ENCODE peak calls at places on chromosomes 1 and 21, in six cellular contexts. G is uterus, W is aorta, Y is body of pancreas, S is suprapubic skin, V is upper lobe of right lung. A is an unnamed sample.

GRCh38 chr1:72526926-72527325 is 244.6 kb upstream of the NEGR1 start:
- DNase-seq in G (no peak), W (no peak), Y (no peak), S (no peak), V (no peak), A (no peak)

GRCh38 chr1:228402638-228403025 is 4.0 kb downstream of the TRIM11 start:
- DNase-seq in G (no peak), W (no peak), Y (no peak), S (peak; percentile 42), V (peak; percentile 17), A (no peak)

GRCh38 chr1:226649780-226650179 is 89.3 kb downstream of the ITPKB start:
- DNase-seq in G (no peak), W (peak; percentile 57), Y (no peak), S (no peak), V (no peak), A (no peak)

GRCh38 chr1:3919706-3920105 is 19.6 kb upstream of the C1orf174 start:
- DNase-seq in G (no peak), W (no peak), Y (no peak), S (no peak), V (peak; percentile 32), A (peak; percentile 29)

GRCh38 chr1:241697640-241698018 is 45.5 kb downstream of the WDR64 start:
- DNase-seq in G (no peak), W (no peak), Y (no peak), S (no peak), V (no peak), A (no peak)

GRCh38 chr21:35189077-35189863 is 140.2 kb upstream of the RUNX1 start:
- DNase-seq in G (peak; percentile 46), W (no peak), Y (no peak), S (no peak), V (no peak), A (no peak)

GRCh38 chr1:154698320-154699096 is 90.5 kb upstream of the ADAR start:
- DNase-seq in G (no peak), W (no peak), Y (peak; percentile 14), S (no peak), V (no peak), A (no peak)

GRCh38 chr1:161139765-161140164 is 7.3 kb upstream of the DEDD start:
- DNase-seq in G (no peak), W (no peak), Y (peak; percentile 64), S (no peak), V (no peak), A (no peak)

GRCh38 chr1:8259498-8260290 is 58.2 kb upstream of the SLC45A1 start:
- DNase-seq in G (peak; percentile 48), W (no peak), Y (peak; percentile 95), S (peak; percentile 74), V (peak; percentile 85), A (peak; percentile 66)

GRCh38 chr1:160724445-160725242 is 13.0 kb upstream of the CD48 start:
- DNase-seq in G (no peak), W (no peak), Y (no peak), S (no peak), V (no peak), A (no peak)

GRCh38 chr1:92909321-92909720 is 51.9 kb downstream of the DIPK1A start:
- DNase-seq in G (peak; percentile 22), W (no peak), Y (no peak), S (no peak), V (no peak), A (no peak)

GRCh38 chr1:248873993-248874671 is 15.2 kb upstream of the ZNF692 start:
- DNase-seq in G (peak; percentile 80), W (peak; percentile 79), Y (peak; percentile 83), S (peak; percentile 90), V (peak; percentile 83), A (no peak)

GRCh38 chr1:46427541-46427940 is 33.4 kb downstream of the FAAH start:
- DNase-seq in G (no peak), W (no peak), Y (no peak), S (no peak), V (no peak), A (no peak)

GRCh38 chr1:213457097-213457680 is 406.1 kb downstream of the RPS6KC1 start:
- DNase-seq in G (no peak), W (peak; percentile 73), Y (no peak), S (no peak), V (no peak), A (no peak)

GRCh38 chr1:3623441-3624150 is 1.2 kb upstream of the TPRG1L start:
- DNase-seq in G (no peak), W (no peak), Y (no peak), S (no peak), V (no peak), A (no peak)

GRCh38 chr1:14841456-14841855 is 243.0 kb downstream of the KAZN start:
- DNase-seq in G (no peak), W (no peak), Y (no peak), S (no peak), V (no peak), A (no peak)

GRCh38 chr1:15349133-15349532 is 60.6 kb upstream of the EFHD2 start:
- DNase-seq in G (no peak), W (no peak), Y (no peak), S (no peak), V (no peak), A (no peak)

GRCh38 chr1:62142550-62142949 is 52.1 kb upstream of the L1TD1 start:
- DNase-seq in G (no peak), W (no peak), Y (no peak), S (no peak), V (no peak), A (no peak)

GRCh38 chr1:31435471-31436409 is 22.7 kb downstream of the SERINC2 start:
- DNase-seq in G (no peak), W (no peak), Y (no peak), S (peak; percentile 46), V (peak; percentile 32), A (no peak)

GRCh38 chr1:3987669-3988235 is 87.7 kb upstream of the C1orf174 start:
- DNase-seq in G (no peak), W (peak; percentile 33), Y (no peak), S (no peak), V (peak; percentile 37), A (no peak)

GRCh38 chr21:38402291-38402690 is 96.0 kb downstream of the ERG start:
- DNase-seq in G (no peak), W (no peak), Y (no peak), S (no peak), V (no peak), A (no peak)

GRCh38 chr1:244545511-244545910 is 84.4 kb downstream of the CATSPERE start:
- DNase-seq in G (no peak), W (no peak), Y (no peak), S (no peak), V (no peak), A (no peak)

GRCh38 chr1:85283475-85284199 is 7.2 kb upstream of the BCL10 start:
- DNase-seq in G (no peak), W (no peak), Y (peak; percentile 74), S (peak; percentile 68), V (peak; percentile 66), A (peak; percentile 38)

GRCh38 chr1:41053324-41053723 is 31.8 kb upstream of the SLFNL1 start:
- DNase-seq in G (no peak), W (no peak), Y (no peak), S (no peak), V (no peak), A (no peak)

GRCh38 chr1:174743654-174744561 is 255.8 kb upstream of the CACYBP start:
- DNase-seq in G (no peak), W (no peak), Y (no peak), S (no peak), V (no peak), A (no peak)

GRCh38 chr21:17513214-17514123 is 626 bp downstream of the CXADR start:
- DNase-seq in G (peak; percentile 23), W (no peak), Y (peak; percentile 54), S (no peak), V (peak; percentile 77), A (peak; percentile 78)

GRCh38 chr1:14113841-14114567 is 414.0 kb downstream of the PRDM2 start:
- DNase-seq in G (no peak), W (no peak), Y (peak; percentile 52), S (no peak), V (peak; percentile 68), A (peak; percentile 50)

GRCh38 chr1:24139846-24140425 is 3.0 kb downstream of the IL22RA1 start:
- DNase-seq in G (no peak), W (no peak), Y (peak; percentile 52), S (no peak), V (peak; percentile 53), A (no peak)

DNA sequence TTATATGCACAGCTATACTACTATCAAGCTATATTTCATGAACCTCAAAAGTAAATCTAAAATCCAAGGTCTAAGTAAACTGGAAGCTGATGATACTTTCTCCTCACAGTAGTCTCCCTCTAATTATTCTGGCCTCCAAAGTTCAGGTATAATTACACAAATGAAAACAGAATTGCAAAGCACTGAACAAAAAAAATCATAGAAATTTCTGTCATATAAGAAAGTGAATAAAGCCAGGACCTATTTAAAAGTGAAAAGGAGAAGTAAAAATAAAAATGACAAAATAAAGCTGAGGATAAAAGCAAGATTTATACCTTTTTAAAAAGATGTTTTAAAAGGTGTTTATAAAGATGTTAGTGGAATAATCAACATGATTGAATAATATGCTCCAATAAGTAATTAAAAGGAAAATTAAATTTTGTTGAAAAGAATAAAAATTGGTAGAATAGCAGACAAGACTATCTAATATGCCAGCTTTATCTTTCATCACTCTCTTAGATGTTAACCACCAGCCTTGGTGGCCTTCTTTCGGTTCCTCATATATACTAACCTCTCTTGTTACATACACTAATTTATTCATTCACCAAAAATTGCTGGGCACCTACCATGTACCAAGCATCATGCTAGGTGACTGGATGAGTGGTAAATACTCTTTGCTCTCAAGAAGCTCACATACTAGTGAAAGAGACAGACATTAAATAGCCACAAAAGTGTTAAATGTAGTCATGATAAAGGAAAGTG is 25.1 kb downstream of the SHCBP1L start:
- DNase-seq in G (no peak), W (no peak), Y (no peak), S (no peak), V (no peak), A (no peak)
- H3K4me3 ChIP-seq in G (no peak overlapping the region), W (no peak overlapping the region), Y (no peak overlapping the region), S (no peak overlapping the region), V (no peak overlapping the region), A (no peak overlapping the region)

DNA sequence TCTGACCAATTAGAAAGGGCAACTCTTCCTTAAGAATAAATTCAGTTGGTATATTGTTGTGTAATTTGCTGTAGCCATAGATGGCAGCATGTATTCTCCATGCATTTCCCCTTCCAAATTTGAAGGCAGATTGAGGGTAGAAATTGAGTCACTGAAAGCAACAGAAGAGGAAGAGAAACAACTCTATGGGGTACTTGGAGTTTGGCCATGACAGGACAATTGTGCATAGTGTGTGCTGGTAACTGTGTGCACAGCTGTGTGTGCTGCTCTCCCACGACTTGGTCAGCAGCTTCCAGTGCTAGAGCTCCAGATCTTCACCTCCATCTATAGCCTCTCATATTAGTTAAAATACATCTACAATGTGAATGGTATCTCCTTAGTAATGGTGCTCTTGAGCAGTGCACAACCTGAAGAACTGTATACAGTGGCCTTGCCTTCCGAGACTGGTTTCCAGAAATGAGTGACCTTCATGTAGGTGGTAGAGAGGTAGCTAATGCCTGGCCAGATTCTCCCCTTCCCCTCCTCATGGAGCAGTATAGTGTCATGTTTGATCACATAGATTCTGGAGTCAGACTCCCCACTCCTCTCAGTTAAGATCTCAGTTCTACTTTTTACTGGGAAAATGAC is 882 bp upstream of the FCAMR start:
- DNase-seq in G (no peak), W (no peak), Y (no peak), S (no peak), V (no peak), A (no peak)
- H3K27me3 ChIP-seq in G (no peaks in the 10 kb centered on the region), W (no peaks in the 10 kb centered on the region), Y (no peaks in the 10 kb centered on the region), S (peaks cover 5% of the 10 kb centered on the region), V (no peaks in the 10 kb centered on the region), A (peaks cover 26% of the 10 kb centered on the region)

GRCh38 chr1:105914403-105914802 is 1142.1 kb upstream of the PRMT6 start:
- DNase-seq in G (no peak), W (no peak), Y (peak; percentile 12), S (no peak), V (no peak), A (no peak)
- H3K9me3 ChIP-seq in G (no peaks in the 10 kb centered on the region), W (peaks cover 4% of the 10 kb centered on the region), Y (no peaks in the 10 kb centered on the region), S (peaks cover 6% of the 10 kb centered on the region), V (no peaks in the 10 kb centered on the region), A (peaks cover 1% of the 10 kb centered on the region)

GRCh38 chr1:235011064-235011598 is 117.5 kb downstream of the TOMM20 start:
- DNase-seq in G (no peak), W (no peak), Y (no peak), S (peak; percentile 30), V (no peak), A (no peak)
- H3K4me3 ChIP-seq in G (no peak overlapping the region), W (no peak overlapping the region), Y (no peak overlapping the region), S (no peak overlapping the region), V (no peak overlapping the region), A (no peak overlapping the region)

A was measured in left lung.